ENCODE peak calls at places on chromosomes 13 and 19, in nine cellular contexts. K is stimulated activated CD4-positive, alpha-beta T cell treated with anti-CD3 and anti-CD28 coated beads, TNF-alpha, amount 100 ng/mL, for 48 hours; Q is lung microvascular endothelial cell; O is stimulated activated CD8-positive, alpha-beta memory T cell treated with anti-CD3 and anti-CD28 coated beads, Interleukin-2, amount 100 ng/mL, for 1 hour; C is mucosa of descending colon; F is RWPE1; P is colonic mucosa; M is naive thymus-derived CD8-positive, alpha-beta T cell; E is non-pigmented ciliary epithelial cell. D is an unnamed sample.

GRCh38 chr13:82800391-82800790 is 1081.9 kb downstream of the SLITRK1 start:
- DNase-seq in K (no peak), O (no peak), Q (no peak), F (no peak), P (no peak), M (no peak), E (peak), C (no peak), D (no peak)

GRCh38 chr13:91802957-91803356 is 404.5 kb downstream of the GPC5 start:
- DNase-seq in Q (no peak), P (no peak), M (no peak), F (no peak), C (no peak), K (no peak), O (no peak), E (no peak), D (no peak)

GRCh38 chr13:92896842-92897241 is 329.8 kb upstream of the GPC6 start:
- DNase-seq in M (no peak), O (no peak), E (no peak), P (no peak), Q (no peak), K (no peak), F (peak), C (no peak), D (no peak)

GRCh38 chr13:30382836-30383525 is 39.3 kb upstream of the UBE2L5 start:
- DNase-seq in M (peak), P (peak), K (no peak), E (no peak), F (no peak), C (no peak), O (no peak), Q (no peak), D (peak)

GRCh38 chr19:398719-399118 is 10.2 kb downstream of the C2CD4C start:
- DNase-seq in K (no peak), Q (no peak), P (no peak), O (no peak), F (no peak), M (no peak), C (peak), E (no peak), D (no peak)

GRCh38 chr19:46762245-46762890 is 16.1 kb upstream of the STRN4 start:
- DNase-seq in O (no peak), F (peak), C (no peak), E (no peak), P (no peak), Q (no peak), K (no peak), M (no peak), D (no peak)

GRCh38 chr19:41837981-41838708 is 6.3 kb downstream of the LYPD4 start:
- DNase-seq in O (no peak), Q (no peak), M (no peak), E (no peak), F (no peak), P (no peak), C (no peak), K (no peak), D (no peak)

GRCh38 chr13:43805681-43806128 is 18.9 kb upstream of the ENOX1 start:
- DNase-seq in O (no peak), P (no peak), C (no peak), E (no peak), F (no peak), Q (no peak), K (no peak), M (no peak), D (no peak)

GRCh38 chr13:111177081-111177711 is 62.1 kb downstream of the ARHGEF7 start:
- DNase-seq in K (no peak), F (no peak), P (no peak), O (no peak), Q (peak), C (peak), M (peak), E (no peak), D (peak)

GRCh38 chr19:11383706-11384048 is 437 bp downstream of the EPOR start:
- DNase-seq in C (no peak), O (no peak), K (no peak), P (no peak), Q (no peak), M (no peak), E (no peak), F (no peak), D (no peak)

GRCh38 chr13:66405908-66406802 is 824.0 kb downstream of the PCDH9 start:
- DNase-seq in F (peak), E (peak), P (no peak), Q (no peak), O (no peak), K (no peak), C (no peak), M (no peak), D (no peak)

GRCh38 chr19:50406156-50406820 is 12.4 kb upstream of the SPIB start:
- DNase-seq in P (no peak), Q (no peak), O (no peak), K (no peak), C (no peak), E (no peak), M (no peak), F (no peak), D (no peak)

GRCh38 chr13:98466634-98467236 is 110.2 kb downstream of the STK24 start:
- DNase-seq in K (no peak), Q (peak), E (no peak), O (no peak), M (peak), P (no peak), F (peak), C (no peak), D (no peak)

GRCh38 chr13:97122381-97122996 is 99.6 kb upstream of the MBNL2 start:
- DNase-seq in C (no peak), K (no peak), P (no peak), E (no peak), O (no peak), M (no peak), F (peak), Q (no peak), D (no peak)

GRCh38 chr13:113209880-113210421 is 538 bp downstream of the CUL4A start:
- DNase-seq in M (peak), C (peak), Q (peak), E (no peak), O (peak), K (peak), P (peak), F (peak), D (peak)

GRCh38 chr13:48626077-48626449 is 27.7 kb upstream of the CYSLTR2 start:
- DNase-seq in F (no peak), P (no peak), K (no peak), E (peak), Q (no peak), O (no peak), C (no peak), M (no peak), D (no peak)

GRCh38 chr19:13604902-13605586 is 98.8 kb upstream of the CACNA1A start:
- DNase-seq in C (no peak), K (no peak), O (no peak), F (no peak), Q (no peak), E (no peak), P (no peak), M (no peak), D (no peak)

GRCh38 chr19:34766386-34766785 is 6.6 kb downstream of the ZNF599 start:
- DNase-seq in C (no peak), P (no peak), M (no peak), O (no peak), E (no peak), Q (no peak), F (no peak), K (no peak), D (no peak)

GRCh38 chr13:37540228-37540627 is 58.3 kb downstream of the POSTN start:
- DNase-seq in C (no peak), E (peak), K (no peak), M (no peak), P (no peak), F (no peak), O (no peak), Q (no peak), D (no peak)

GRCh38 chr13:41327994-41328778 is 17.1 kb downstream of the NAA16 start:
- DNase-seq in K (no peak), F (no peak), M (no peak), P (no peak), C (no peak), E (no peak), O (no peak), Q (peak), D (no peak)

GRCh38 chr13:19155321-19155861 is 26.2 kb downstream of the TUBA3C start:
- DNase-seq in E (no peak), O (no peak), Q (no peak), M (no peak), F (no peak), K (no peak), P (no peak), C (no peak), D (no peak)

GRCh38 chr19:47374876-47375693 is 26.0 kb downstream of the DHX34 start:
- DNase-seq in K (no peak), C (no peak), P (no peak), M (no peak), E (no peak), Q (no peak), O (no peak), F (no peak), D (no peak)

GRCh38 chr19:27815985-27816384 is 1397.0 kb downstream of the UQCRFS1 start:
- DNase-seq in M (no peak), C (no peak), P (no peak), K (no peak), E (no peak), F (no peak), O (no peak), Q (no peak), D (no peak)

GRCh38 chr13:112859817-112860190 is 109.2 kb upstream of the MCF2L start:
- DNase-seq in K (no peak), P (no peak), F (peak), C (peak), O (no peak), Q (peak), E (peak), M (no peak), D (no peak)

GRCh38 chr13:30020726-30021312 is 170.4 kb upstream of the UBL3 start:
- DNase-seq in F (peak), C (no peak), E (no peak), P (no peak), Q (no peak), O (no peak), K (no peak), M (no peak), D (no peak)

GRCh38 chr13:105920375-105920774 is 615.1 kb downstream of the EFNB2 start:
- DNase-seq in P (peak), E (peak), K (no peak), F (peak), Q (no peak), M (no peak), O (no peak), C (no peak), D (peak)

GRCh38 chr19:40633207-40633606 is 32.0 kb downstream of the LTBP4 start:
- DNase-seq in F (no peak), O (no peak), E (no peak), M (no peak), K (no peak), C (no peak), Q (no peak), P (no peak), D (no peak)

GRCh38 chr19:49514151-49514550 is 1.7 kb downstream of the FCGRT start:
- DNase-seq in P (no peak), O (no peak), K (no peak), F (no peak), C (peak), E (no peak), Q (no peak), M (no peak), D (no peak)

GRCh38 chr19:56091066-56091490 is 30.0 kb downstream of the ZNF787 start:
- DNase-seq in C (no peak), E (no peak), K (no peak), P (no peak), F (peak), O (no peak), M (no peak), Q (no peak), D (no peak)

GRCh38 chr13:106230450-106230849 is 305.0 kb downstream of the EFNB2 start:
- DNase-seq in K (no peak), O (no peak), M (no peak), E (peak), P (no peak), Q (no peak), F (peak), C (no peak), D (no peak)

GRCh38 chr13:45865414-45865813 is 13.9 kb upstream of the SIAH3 start:
- DNase-seq in Q (no peak), P (no peak), M (no peak), C (no peak), K (no peak), E (no peak), F (no peak), O (no peak), D (no peak)

GRCh38 chr19:13633522-13633922 is 127.2 kb upstream of the CACNA1A start:
- DNase-seq in C (no peak), Q (no peak), P (no peak), E (no peak), O (no peak), F (no peak), K (no peak), M (no peak), D (no peak)

GRCh38 chr19:44753932-44754742 is 5.6 kb downstream of the BCL3 start:
- DNase-seq in O (peak), C (peak), Q (peak), M (peak), K (peak), F (peak), P (peak), E (no peak), D (peak)

GRCh38 chr19:4324228-4324627 is 14.4 kb downstream of the STAP2 start:
- DNase-seq in K (no peak), M (no peak), E (no peak), Q (no peak), P (no peak), O (no peak), F (no peak), C (no peak), D (no peak)

GRCh38 chr13:25447396-25447795 is 75.6 kb downstream of the ATP8A2 start:
- DNase-seq in C (no peak), E (no peak), Q (no peak), F (no peak), M (no peak), K (no peak), O (no peak), P (no peak), D (no peak)

D was measured in small intestine.